ENCODE peak calls at places on chromosomes 11 and 22, in ten cellular contexts. One of them, this sample, is unnamed.

GRCh38 chr11:108609681-108610080 is 16.1 kb upstream of the EXPH5 start:
- DNase-seq in heart left ventricle: no peak
- DNase-seq in pancreas: no peak
- DNase-seq in colonic mucosa: no peak
- DNase-seq in nephron progenitor cell: no peak
- DNase-seq in dorsolateral prefrontal cortex: no peak
- DNase-seq in HepG2: no peak
- DNase-seq in WTC11: no peak
- DNase-seq in progenitor cell of endocrine pancreas: no peak
- DNase-seq in endothelial cell: no peak
- DNase-seq in this sample: no peak

GRCh38 chr11:86278226-86278625 is 23.8 kb upstream of the HIKESHI start:
- DNase-seq in heart left ventricle: no peak
- DNase-seq in pancreas: no peak
- DNase-seq in colonic mucosa: no peak
- DNase-seq in nephron progenitor cell: no peak
- DNase-seq in dorsolateral prefrontal cortex: no peak
- DNase-seq in HepG2: no peak
- DNase-seq in WTC11: no peak
- DNase-seq in progenitor cell of endocrine pancreas: no peak
- DNase-seq in endothelial cell: no peak
- DNase-seq in this sample: no peak

GRCh38 chr22:46961591-46962290 is 199.3 kb downstream of the TBC1D22A start:
- DNase-seq in heart left ventricle: no peak
- DNase-seq in pancreas: no peak
- DNase-seq in colonic mucosa: no peak
- DNase-seq in nephron progenitor cell: no peak
- DNase-seq in dorsolateral prefrontal cortex: no peak
- DNase-seq in HepG2: no peak
- DNase-seq in WTC11: no peak
- DNase-seq in progenitor cell of endocrine pancreas: no peak
- DNase-seq in endothelial cell: no peak
- DNase-seq in this sample: no peak

GRCh38 chr11:119085523-119085878 is 820 bp downstream of the HMBS start:
- DNase-seq in heart left ventricle: no peak
- DNase-seq in pancreas: no peak
- DNase-seq in colonic mucosa: peak
- DNase-seq in nephron progenitor cell: peak
- DNase-seq in dorsolateral prefrontal cortex: peak
- DNase-seq in HepG2: no peak
- DNase-seq in WTC11: no peak
- DNase-seq in progenitor cell of endocrine pancreas: no peak
- DNase-seq in endothelial cell: no peak
- DNase-seq in this sample: peak

GRCh38 chr22:48827904-48828555 is 999.6 kb downstream of the BRD1 start:
- DNase-seq in heart left ventricle: no peak
- DNase-seq in pancreas: no peak
- DNase-seq in colonic mucosa: no peak
- DNase-seq in nephron progenitor cell: peak
- DNase-seq in dorsolateral prefrontal cortex: no peak
- DNase-seq in HepG2: no peak
- DNase-seq in WTC11: no peak
- DNase-seq in progenitor cell of endocrine pancreas: no peak
- DNase-seq in endothelial cell: no peak
- DNase-seq in this sample: no peak

GRCh38 chr22:35580351-35581022 is 36.6 kb downstream of the MB start:
- DNase-seq in heart left ventricle: no peak
- DNase-seq in pancreas: no peak
- DNase-seq in colonic mucosa: no peak
- DNase-seq in nephron progenitor cell: no peak
- DNase-seq in dorsolateral prefrontal cortex: no peak
- DNase-seq in HepG2: no peak
- DNase-seq in WTC11: no peak
- DNase-seq in progenitor cell of endocrine pancreas: no peak
- DNase-seq in endothelial cell: no peak
- DNase-seq in this sample: no peak

GRCh38 chr11:92322225-92322624 is 97.6 kb downstream of the FAT3 start:
- DNase-seq in heart left ventricle: no peak
- DNase-seq in pancreas: no peak
- DNase-seq in colonic mucosa: no peak
- DNase-seq in nephron progenitor cell: no peak
- DNase-seq in dorsolateral prefrontal cortex: no peak
- DNase-seq in HepG2: no peak
- DNase-seq in WTC11: no peak
- DNase-seq in progenitor cell of endocrine pancreas: no peak
- DNase-seq in endothelial cell: no peak
- DNase-seq in this sample: no peak

GRCh38 chr22:39907035-39907434 is 6.2 kb downstream of the GRAP2 start:
- DNase-seq in heart left ventricle: no peak
- DNase-seq in pancreas: no peak
- DNase-seq in colonic mucosa: no peak
- DNase-seq in nephron progenitor cell: no peak
- DNase-seq in dorsolateral prefrontal cortex: no peak
- DNase-seq in HepG2: no peak
- DNase-seq in WTC11: no peak
- DNase-seq in progenitor cell of endocrine pancreas: no peak
- DNase-seq in endothelial cell: no peak
- DNase-seq in this sample: no peak

GRCh38 chr11:127451852-127452251 is 451.3 kb upstream of the KIRREL3 start:
- DNase-seq in heart left ventricle: peak
- DNase-seq in pancreas: no peak
- DNase-seq in colonic mucosa: no peak
- DNase-seq in nephron progenitor cell: no peak
- DNase-seq in dorsolateral prefrontal cortex: peak
- DNase-seq in HepG2: no peak
- DNase-seq in WTC11: no peak
- DNase-seq in progenitor cell of endocrine pancreas: no peak
- DNase-seq in endothelial cell: no peak
- DNase-seq in this sample: no peak

GRCh38 chr11:45095691-45096010 is 50.8 kb upstream of the PRDM11 start:
- DNase-seq in heart left ventricle: peak
- DNase-seq in pancreas: no peak
- DNase-seq in colonic mucosa: peak
- DNase-seq in nephron progenitor cell: no peak
- DNase-seq in dorsolateral prefrontal cortex: no peak
- DNase-seq in HepG2: no peak
- DNase-seq in WTC11: no peak
- DNase-seq in progenitor cell of endocrine pancreas: no peak
- DNase-seq in endothelial cell: no peak
- DNase-seq in this sample: no peak

GRCh38 chr22:27130949-27131745 is 473.8 kb downstream of the MIAT start:
- DNase-seq in heart left ventricle: no peak
- DNase-seq in pancreas: no peak
- DNase-seq in colonic mucosa: no peak
- DNase-seq in nephron progenitor cell: no peak
- DNase-seq in dorsolateral prefrontal cortex: no peak
- DNase-seq in HepG2: no peak
- DNase-seq in WTC11: no peak
- DNase-seq in progenitor cell of endocrine pancreas: no peak
- DNase-seq in endothelial cell: no peak
- DNase-seq in this sample: no peak

GRCh38 chr11:94149435-94149834 is 20.8 kb downstream of the PANX1 start:
- DNase-seq in heart left ventricle: no peak
- DNase-seq in pancreas: no peak
- DNase-seq in colonic mucosa: no peak
- DNase-seq in nephron progenitor cell: no peak
- DNase-seq in dorsolateral prefrontal cortex: no peak
- DNase-seq in HepG2: no peak
- DNase-seq in WTC11: no peak
- DNase-seq in progenitor cell of endocrine pancreas: no peak
- DNase-seq in endothelial cell: no peak
- DNase-seq in this sample: no peak

GRCh38 chr11:92941676-92942571 is 27.5 kb upstream of the MTNR1B start:
- DNase-seq in heart left ventricle: no peak
- DNase-seq in pancreas: peak
- DNase-seq in colonic mucosa: peak
- DNase-seq in nephron progenitor cell: peak
- DNase-seq in dorsolateral prefrontal cortex: no peak
- DNase-seq in HepG2: peak
- DNase-seq in WTC11: no peak
- DNase-seq in progenitor cell of endocrine pancreas: no peak
- DNase-seq in endothelial cell: no peak
- DNase-seq in this sample: peak

GRCh38 chr11:12724301-12725046 is 50.3 kb downstream of the TEAD1 start:
- DNase-seq in heart left ventricle: peak
- DNase-seq in pancreas: peak
- DNase-seq in colonic mucosa: peak
- DNase-seq in nephron progenitor cell: no peak
- DNase-seq in dorsolateral prefrontal cortex: no peak
- DNase-seq in HepG2: peak
- DNase-seq in WTC11: peak
- DNase-seq in progenitor cell of endocrine pancreas: no peak
- DNase-seq in endothelial cell: no peak
- DNase-seq in this sample: no peak

GRCh38 chr11:71301046-71301857 is 48.9 kb upstream of the SHANK2 start:
- DNase-seq in heart left ventricle: no peak
- DNase-seq in pancreas: no peak
- DNase-seq in colonic mucosa: peak
- DNase-seq in nephron progenitor cell: no peak
- DNase-seq in dorsolateral prefrontal cortex: no peak
- DNase-seq in HepG2: no peak
- DNase-seq in WTC11: no peak
- DNase-seq in progenitor cell of endocrine pancreas: no peak
- DNase-seq in endothelial cell: no peak
- DNase-seq in this sample: no peak

GRCh38 chr11:89436071-89436470 is 55.1 kb downstream of the NOX4 start:
- DNase-seq in heart left ventricle: no peak
- DNase-seq in pancreas: no peak
- DNase-seq in colonic mucosa: no peak
- DNase-seq in nephron progenitor cell: peak
- DNase-seq in dorsolateral prefrontal cortex: no peak
- DNase-seq in HepG2: no peak
- DNase-seq in WTC11: no peak
- DNase-seq in progenitor cell of endocrine pancreas: no peak
- DNase-seq in endothelial cell: no peak
- DNase-seq in this sample: no peak

GRCh38 chr11:118050208-118050891 is 26.5 kb upstream of the TMPRSS4 start:
- DNase-seq in heart left ventricle: no peak
- DNase-seq in pancreas: no peak
- DNase-seq in colonic mucosa: no peak
- DNase-seq in nephron progenitor cell: no peak
- DNase-seq in dorsolateral prefrontal cortex: no peak
- DNase-seq in HepG2: no peak
- DNase-seq in WTC11: no peak
- DNase-seq in progenitor cell of endocrine pancreas: no peak
- DNase-seq in endothelial cell: no peak
- DNase-seq in this sample: no peak

GRCh38 chr11:125394306-125394705 is 101.8 kb downstream of the FEZ1 start:
- DNase-seq in heart left ventricle: no peak
- DNase-seq in pancreas: no peak
- DNase-seq in colonic mucosa: no peak
- DNase-seq in nephron progenitor cell: no peak
- DNase-seq in dorsolateral prefrontal cortex: no peak
- DNase-seq in HepG2: no peak
- DNase-seq in WTC11: no peak
- DNase-seq in progenitor cell of endocrine pancreas: no peak
- DNase-seq in endothelial cell: no peak
- DNase-seq in this sample: no peak

GRCh38 chr11:84775503-84775902 is 851.6 kb downstream of the DLG2 start:
- DNase-seq in heart left ventricle: no peak
- DNase-seq in pancreas: no peak
- DNase-seq in colonic mucosa: no peak
- DNase-seq in nephron progenitor cell: no peak
- DNase-seq in dorsolateral prefrontal cortex: no peak
- DNase-seq in HepG2: no peak
- DNase-seq in WTC11: no peak
- DNase-seq in progenitor cell of endocrine pancreas: no peak
- DNase-seq in endothelial cell: no peak
- DNase-seq in this sample: no peak

GRCh38 chr11:84780689-84781293 is 846.4 kb downstream of the DLG2 start:
- DNase-seq in heart left ventricle: no peak
- DNase-seq in pancreas: no peak
- DNase-seq in colonic mucosa: no peak
- DNase-seq in nephron progenitor cell: no peak
- DNase-seq in dorsolateral prefrontal cortex: no peak
- DNase-seq in HepG2: peak
- DNase-seq in WTC11: no peak
- DNase-seq in progenitor cell of endocrine pancreas: no peak
- DNase-seq in endothelial cell: no peak
- DNase-seq in this sample: no peak
- TF ChIP-seq CTCF in heart left ventricle: no peak
- TF ChIP-seq CTCF in pancreas: no peak
- TF ChIP-seq CTCF in colonic mucosa: no peak
- TF ChIP-seq CTCF in nephron progenitor cell: peak
- TF ChIP-seq CTCF in dorsolateral prefrontal cortex: peak
- TF ChIP-seq CTCF in HepG2: peak
- TF ChIP-seq CTCF in WTC11: no peak
- TF ChIP-seq CTCF in progenitor cell of endocrine pancreas: peak
- TF ChIP-seq CTCF in endothelial cell: peak
- TF ChIP-seq CTCF in this sample: peak

DNA sequence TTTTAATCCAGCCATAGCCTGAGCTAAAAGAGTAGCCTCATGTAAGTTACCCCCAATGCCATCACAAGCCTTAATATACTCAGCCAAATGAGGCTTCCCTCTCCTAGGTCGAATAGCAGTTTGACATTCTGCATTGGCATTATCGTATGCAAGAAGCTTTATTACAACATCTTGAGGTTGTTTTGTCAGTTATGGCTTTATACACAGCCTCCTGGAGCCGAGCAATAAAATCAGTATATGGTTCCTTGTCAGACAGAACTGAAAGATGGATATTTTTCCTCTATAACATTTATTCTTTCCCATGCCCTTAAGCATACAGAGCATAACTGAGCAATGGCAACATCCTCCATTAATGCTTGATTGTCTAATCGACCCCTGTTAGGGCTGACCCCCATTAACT is 5.4 kb upstream of the DNAJB13 start:
- DNase-seq in heart left ventricle: no peak
- DNase-seq in pancreas: no peak
- DNase-seq in colonic mucosa: no peak
- DNase-seq in nephron progenitor cell: no peak
- DNase-seq in dorsolateral prefrontal cortex: no peak
- DNase-seq in HepG2: no peak
- DNase-seq in WTC11: no peak
- DNase-seq in progenitor cell of endocrine pancreas: no peak
- DNase-seq in endothelial cell: no peak
- DNase-seq in this sample: no peak
- TF ChIP-seq CTCF in heart left ventricle: no peak
- TF ChIP-seq CTCF in pancreas: no peak
- TF ChIP-seq CTCF in colonic mucosa: no peak
- TF ChIP-seq CTCF in nephron progenitor cell: no peak
- TF ChIP-seq CTCF in dorsolateral prefrontal cortex: no peak
- TF ChIP-seq CTCF in HepG2: no peak
- TF ChIP-seq CTCF in WTC11: no peak
- TF ChIP-seq CTCF in progenitor cell of endocrine pancreas: no peak
- TF ChIP-seq CTCF in endothelial cell: no peak
- TF ChIP-seq CTCF in this sample: no peak

GRCh38 chr11:8794677-8795103 is 112.1 kb downstream of the RPL27A start:
- DNase-seq in heart left ventricle: no peak
- DNase-seq in pancreas: peak
- DNase-seq in colonic mucosa: peak
- DNase-seq in nephron progenitor cell: no peak
- DNase-seq in dorsolateral prefrontal cortex: no peak
- DNase-seq in HepG2: peak
- DNase-seq in WTC11: no peak
- DNase-seq in progenitor cell of endocrine pancreas: peak
- DNase-seq in endothelial cell: no peak
- DNase-seq in this sample: no peak
- TF ChIP-seq CTCF in heart left ventricle: peak
- TF ChIP-seq CTCF in pancreas: peak
- TF ChIP-seq CTCF in colonic mucosa: peak
- TF ChIP-seq CTCF in nephron progenitor cell: peak
- TF ChIP-seq CTCF in dorsolateral prefrontal cortex: peak
- TF ChIP-seq CTCF in HepG2: peak
- TF ChIP-seq CTCF in WTC11: peak
- TF ChIP-seq CTCF in progenitor cell of endocrine pancreas: peak
- TF ChIP-seq CTCF in endothelial cell: no peak
- TF ChIP-seq CTCF in this sample: no peak

GRCh38 chr11:36818410-36818809 is 220.4 kb upstream of the RAG2 start:
- DNase-seq in heart left ventricle: no peak
- DNase-seq in pancreas: no peak
- DNase-seq in colonic mucosa: no peak
- DNase-seq in nephron progenitor cell: peak
- DNase-seq in dorsolateral prefrontal cortex: no peak
- DNase-seq in HepG2: no peak
- DNase-seq in WTC11: no peak
- DNase-seq in progenitor cell of endocrine pancreas: no peak
- DNase-seq in endothelial cell: peak
- DNase-seq in this sample: peak
- TF ChIP-seq CTCF in heart left ventricle: no peak
- TF ChIP-seq CTCF in pancreas: no peak
- TF ChIP-seq CTCF in colonic mucosa: no peak
- TF ChIP-seq CTCF in nephron progenitor cell: peak
- TF ChIP-seq CTCF in dorsolateral prefrontal cortex: peak
- TF ChIP-seq CTCF in HepG2: peak
- TF ChIP-seq CTCF in WTC11: no peak
- TF ChIP-seq CTCF in progenitor cell of endocrine pancreas: peak
- TF ChIP-seq CTCF in endothelial cell: no peak
- TF ChIP-seq CTCF in this sample: no peak